ENCODE peak calls at places on chromosomes 6 and 20, in six cellular contexts. A, Z, K, Y, F and B are unnamed samples.

GRCh38 chr6:116406678-116407345 is 36.1 kb downstream of the DSE start:
- DNase-seq in A (no peak), Z (no peak), K (no peak), Y (no peak), F (no peak), B (no peak)

GRCh38 chr20:19249515-19249914 is 37.1 kb downstream of the SLC24A3 start:
- DNase-seq in A (peak; percentile 23), Z (no peak), K (no peak), Y (peak; percentile 6), F (no peak), B (peak; percentile 80)

GRCh38 chr6:160348209-160348551 is at the start of gene SLC22A3:
- DNase-seq in A (peak; percentile 42), Z (no peak), K (no peak), Y (no peak), F (no peak), B (no peak)

GRCh38 chr6:55937227-55937626 is 61.8 kb upstream of the BMP5 start:
- DNase-seq in A (no peak), Z (no peak), K (no peak), Y (no peak), F (no peak), B (peak; percentile 49)

GRCh38 chr20:9301129-9302072 is 213.0 kb upstream of the LAMP5 start:
- DNase-seq in A (peak; percentile 89), Z (no peak), K (peak; percentile 70), Y (no peak), F (peak; percentile 99), B (no peak)

GRCh38 chr6:38498085-38498484 is 141.6 kb downstream of the BTBD9 start:
- DNase-seq in A (no peak), Z (no peak), K (no peak), Y (no peak), F (no peak), B (no peak)

GRCh38 chr20:38728237-38728761 is 4.0 kb downstream of the SLC32A1 start:
- DNase-seq in A (no peak), Z (no peak), K (no peak), Y (no peak), F (no peak), B (no peak)

GRCh38 chr6:68572525-68572924 is 62.6 kb upstream of the ADGRB3 start:
- DNase-seq in A (peak; percentile 47), Z (peak; percentile 3), K (no peak), Y (peak; percentile 54), F (peak; percentile 62), B (peak; percentile 71)

GRCh38 chr6:14924126-14925024 is 321.5 kb upstream of the JARID2 start:
- DNase-seq in A (no peak), Z (no peak), K (no peak), Y (no peak), F (no peak), B (no peak)

GRCh38 chr6:131060311-131060710 is 2.7 kb downstream of the EPB41L2 start:
- DNase-seq in A (no peak), Z (no peak), K (no peak), Y (no peak), F (no peak), B (no peak)

GRCh38 chr6:118495639-118496296 is 52.3 kb upstream of the PLN start:
- DNase-seq in A (no peak), Z (no peak), K (peak; percentile 55), Y (no peak), F (peak; percentile 35), B (peak; percentile 8)

GRCh38 chr6:11012976-11013375 is 31.1 kb downstream of the ELOVL2 start:
- DNase-seq in A (no peak), Z (no peak), K (no peak), Y (no peak), F (no peak), B (no peak)

GRCh38 chr6:11013671-11014070 is 30.4 kb downstream of the ELOVL2 start:
- DNase-seq in A (no peak), Z (no peak), K (no peak), Y (no peak), F (no peak), B (no peak)

GRCh38 chr6:11009353-11009752 is 34.8 kb downstream of the ELOVL2 start:
- DNase-seq in A (peak; percentile 28), Z (no peak), K (no peak), Y (no peak), F (peak; percentile 65), B (no peak)

GRCh38 chr6:11012295-11012754 is 31.8 kb downstream of the ELOVL2 start:
- DNase-seq in A (peak; percentile 29), Z (no peak), K (no peak), Y (no peak), F (peak; percentile 99), B (no peak)

DNA sequence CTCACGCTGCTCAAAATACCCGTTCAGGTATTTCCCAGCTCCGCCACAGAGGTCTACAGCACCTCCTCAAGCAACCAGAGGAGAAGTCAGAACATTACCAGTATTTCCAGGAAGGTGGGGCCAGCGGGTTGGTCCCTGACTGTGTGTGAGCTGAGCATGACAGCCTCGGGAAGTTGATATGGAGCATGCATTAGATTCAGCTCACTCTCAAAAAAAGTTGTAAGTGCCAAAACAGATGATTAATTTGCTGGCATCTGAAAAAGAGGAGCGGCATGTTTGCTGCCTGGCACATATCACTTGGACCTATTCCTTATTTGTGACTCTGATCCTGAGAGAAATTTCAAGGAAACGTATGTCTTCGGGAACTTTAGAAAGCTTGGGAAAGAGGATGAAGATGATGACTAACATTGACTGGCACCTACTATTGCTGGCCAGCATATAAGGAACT is 32.3 kb downstream of the ELOVL2 start:
- DNase-seq in A (peak; percentile 80), Z (no peak), K (no peak), Y (no peak), F (peak; percentile 80), B (no peak)
- TF ChIP-seq CTCF in A (no peak), Z (peak; percentile 13), K (no peak), Y (peak; percentile 36), F (peak; percentile 45), B (no peak)

GRCh38 chr6:109360281-109360680 is 22.0 kb downstream of the CD164 start:
- DNase-seq in A (no peak), Z (no peak), K (no peak), Y (no peak), F (no peak), B (no peak)
- TF ChIP-seq MYC in A (no peak), Z (no peak), K (no peak), Y (no peak), F (no peak), B (no peak)

GRCh38 chr20:3843490-3843889 is 3.1 kb upstream of the MAVS start:
- DNase-seq in A (peak; percentile 71), Z (no peak), K (no peak), Y (peak; percentile 83), F (peak; percentile 69), B (peak; percentile 82)

GRCh38 chr20:3847419-3847940 is 846 bp downstream of the MAVS start:
- DNase-seq in A (no peak), Z (no peak), K (peak; percentile 7), Y (no peak), F (no peak), B (no peak)

GRCh38 chr20:3846740-3847418 is at the start of gene MAVS:
- DNase-seq in A (peak; percentile 87), Z (peak; percentile 36), K (peak; percentile 84), Y (peak; percentile 88), F (peak; percentile 90), B (peak; percentile 91)

GRCh38 chr20:3848565-3848964 is 1.9 kb downstream of the MAVS start:
- DNase-seq in A (no peak), Z (no peak), K (no peak), Y (no peak), F (no peak), B (no peak)

GRCh38 chr20:3846378-3846739 is 275 bp upstream of the MAVS start:
- DNase-seq in A (no peak), Z (no peak), K (no peak), Y (no peak), F (no peak), B (no peak)
- TF ChIP-seq CTCF in A (no peak), Z (no peak), K (no peak), Y (no peak), F (no peak), B (no peak)

GRCh38 chr6:155645328-155645727 is 189.7 kb upstream of the NOX3 start:
- DNase-seq in A (no peak), Z (no peak), K (peak; percentile 81), Y (no peak), F (no peak), B (no peak)
- TF ChIP-seq MYC in A (no peak), Z (no peak), K (no peak), Y (no peak), F (no peak), B (no peak)

DNA sequence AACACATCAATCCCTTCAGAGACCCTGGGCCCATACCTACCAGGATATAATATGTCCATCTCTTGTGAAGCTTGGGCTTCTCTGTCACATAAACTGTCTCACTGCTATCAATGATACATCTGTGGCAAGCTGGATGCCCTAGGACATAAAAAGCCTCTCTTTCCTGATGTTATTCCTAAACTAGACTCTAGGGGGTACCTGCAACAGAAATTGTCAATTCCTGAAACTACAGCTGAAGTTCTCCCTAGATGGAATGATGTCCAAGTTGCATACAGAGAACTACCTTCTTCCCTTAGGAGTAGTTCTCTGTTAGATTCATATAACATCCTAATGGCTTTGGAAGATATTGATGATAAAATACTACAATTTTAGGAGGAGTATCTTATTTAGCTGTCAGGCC is 35.8 kb downstream of the TBX18 start:
- DNase-seq in A (peak; percentile 54), Z (no peak), K (peak; percentile 39), Y (peak; percentile 33), F (peak; percentile 5), B (peak; percentile 22)
- TF ChIP-seq CTCF in A (no peak), Z (no peak), K (peak; percentile 31), Y (peak; percentile 51), F (peak; percentile 34), B (peak; percentile 42)

GRCh38 chr6:818191-818590 is 125.3 kb upstream of the EXOC2 start:
- DNase-seq in A (no peak), Z (no peak), K (no peak), Y (no peak), F (no peak), B (no peak)
- TF ChIP-seq MYC in A (no peak), Z (no peak), K (no peak), Y (no peak), F (no peak), B (no peak)

DNA sequence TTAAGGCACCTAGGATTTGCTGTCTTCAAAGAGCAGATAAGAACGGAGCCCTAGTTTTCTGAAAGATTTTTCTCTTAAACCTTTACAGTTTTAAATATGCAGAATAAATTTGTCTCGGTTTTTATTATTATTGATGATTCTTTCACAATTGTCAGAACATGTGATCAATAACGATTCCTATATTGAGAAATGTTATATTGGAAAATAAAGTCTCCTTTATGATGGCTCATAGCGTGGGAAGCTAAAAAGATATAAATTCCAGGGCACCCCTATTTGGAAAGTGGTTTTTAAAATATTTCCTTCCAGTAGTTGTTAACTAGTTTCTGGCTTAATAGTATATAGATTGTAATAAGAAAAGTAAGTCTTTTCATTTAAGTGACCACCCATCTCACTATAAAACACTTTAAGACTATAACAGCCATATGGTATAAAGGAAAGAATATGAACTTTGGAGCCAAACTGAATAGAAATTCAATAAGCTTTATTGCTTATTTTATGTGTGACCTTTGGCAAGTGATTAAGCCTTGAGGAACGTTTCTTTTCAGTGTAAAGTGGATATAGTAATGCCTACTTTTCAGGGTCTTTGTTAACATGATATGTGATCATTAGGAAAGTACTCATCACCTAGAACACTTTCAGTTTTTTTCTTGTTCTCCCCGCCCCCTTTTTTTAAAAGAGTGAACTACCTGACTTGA is 369.6 kb downstream of the LAMA2 start:
- DNase-seq in A (no peak), Z (no peak), K (peak; percentile 9), Y (no peak), F (no peak), B (no peak)
- TF ChIP-seq CTCF in A (peak; percentile 9), Z (no peak), K (no peak), Y (no peak), F (no peak), B (no peak)